ENCODE peak calls at places on chromosome 10, in nine cellular contexts. One of them, this sample, is unnamed.

GRCh38 chr10:103912759-103913158 is 5.2 kb downstream of the STN1 start:
- DNase-seq in coronary artery: no peak
- DNase-seq in NCI-H187: no peak
- DNase-seq in HTR-8/SVneo: no peak
- DNase-seq in NCI-H1436 treated with DMSO at 0.1 percent for 48 hours: no peak
- DNase-seq in activated CD8-positive, alpha-beta memory T cell treated with anti-CD3 and anti-CD28 coated beads, Interleukin-2, amount 50 U/mL, for 4 hours: no peak
- DNase-seq in prostate gland: no peak
- DNase-seq in foreskin fibroblast: no peak
- DNase-seq in stimulated activated CD8-positive, alpha-beta memory T cell treated with anti-CD3 and anti-CD28 coated beads, Interleukin-15, amount 100 ng/mL, for 1 hour: no peak
- DNase-seq in this sample: no peak

GRCh38 chr10:484441-484924 is 205.0 kb downstream of the DIP2C start:
- DNase-seq in coronary artery: peak; percentile 70
- DNase-seq in HTR-8/SVneo: no peak
- DNase-seq in stimulated activated CD8-positive, alpha-beta memory T cell treated with anti-CD3 and anti-CD28 coated beads, Interleukin-15, amount 100 ng/mL, for 1 hour: no peak
- DNase-seq in NCI-H187: peak; percentile 47
- DNase-seq in foreskin fibroblast: peak; percentile 29
- DNase-seq in activated CD8-positive, alpha-beta memory T cell treated with anti-CD3 and anti-CD28 coated beads, Interleukin-2, amount 50 U/mL, for 4 hours: peak; percentile 28
- DNase-seq in NCI-H1436 treated with DMSO at 0.1 percent for 48 hours: no peak
- DNase-seq in prostate gland: no peak
- DNase-seq in this sample: no peak

GRCh38 chr10:78011065-78011464 is 18.2 kb downstream of the POLR3A start:
- DNase-seq in stimulated activated CD8-positive, alpha-beta memory T cell treated with anti-CD3 and anti-CD28 coated beads, Interleukin-15, amount 100 ng/mL, for 1 hour: no peak
- DNase-seq in NCI-H187: no peak
- DNase-seq in foreskin fibroblast: no peak
- DNase-seq in prostate gland: no peak
- DNase-seq in HTR-8/SVneo: no peak
- DNase-seq in activated CD8-positive, alpha-beta memory T cell treated with anti-CD3 and anti-CD28 coated beads, Interleukin-2, amount 50 U/mL, for 4 hours: no peak
- DNase-seq in NCI-H1436 treated with DMSO at 0.1 percent for 48 hours: no peak
- DNase-seq in coronary artery: no peak
- DNase-seq in this sample: no peak

GRCh38 chr10:1368772-1369171 is 312.6 kb downstream of the WDR37 start:
- DNase-seq in NCI-H187: no peak
- DNase-seq in activated CD8-positive, alpha-beta memory T cell treated with anti-CD3 and anti-CD28 coated beads, Interleukin-2, amount 50 U/mL, for 4 hours: no peak
- DNase-seq in coronary artery: peak; percentile 66
- DNase-seq in foreskin fibroblast: no peak
- DNase-seq in stimulated activated CD8-positive, alpha-beta memory T cell treated with anti-CD3 and anti-CD28 coated beads, Interleukin-15, amount 100 ng/mL, for 1 hour: peak; percentile 10
- DNase-seq in prostate gland: no peak
- DNase-seq in NCI-H1436 treated with DMSO at 0.1 percent for 48 hours: no peak
- DNase-seq in HTR-8/SVneo: peak; percentile 43
- DNase-seq in this sample: no peak

GRCh38 chr10:76352300-76352699 is 920.9 kb downstream of the LRMDA start:
- DNase-seq in prostate gland: no peak
- DNase-seq in coronary artery: no peak
- DNase-seq in NCI-H1436 treated with DMSO at 0.1 percent for 48 hours: no peak
- DNase-seq in HTR-8/SVneo: peak; percentile 68
- DNase-seq in foreskin fibroblast: peak; percentile 94
- DNase-seq in NCI-H187: no peak
- DNase-seq in stimulated activated CD8-positive, alpha-beta memory T cell treated with anti-CD3 and anti-CD28 coated beads, Interleukin-15, amount 100 ng/mL, for 1 hour: no peak
- DNase-seq in activated CD8-positive, alpha-beta memory T cell treated with anti-CD3 and anti-CD28 coated beads, Interleukin-2, amount 50 U/mL, for 4 hours: no peak
- DNase-seq in this sample: no peak

GRCh38 chr10:119919271-119919670 is 26.7 kb downstream of the SEC23IP start:
- DNase-seq in stimulated activated CD8-positive, alpha-beta memory T cell treated with anti-CD3 and anti-CD28 coated beads, Interleukin-15, amount 100 ng/mL, for 1 hour: no peak
- DNase-seq in HTR-8/SVneo: no peak
- DNase-seq in prostate gland: no peak
- DNase-seq in NCI-H1436 treated with DMSO at 0.1 percent for 48 hours: no peak
- DNase-seq in activated CD8-positive, alpha-beta memory T cell treated with anti-CD3 and anti-CD28 coated beads, Interleukin-2, amount 50 U/mL, for 4 hours: no peak
- DNase-seq in NCI-H187: no peak
- DNase-seq in foreskin fibroblast: peak; percentile 32
- DNase-seq in coronary artery: no peak
- DNase-seq in this sample: no peak

GRCh38 chr10:33735463-33735862 is 401.0 kb upstream of the NRP1 start:
- DNase-seq in NCI-H187: no peak
- DNase-seq in HTR-8/SVneo: no peak
- DNase-seq in prostate gland: no peak
- DNase-seq in coronary artery: no peak
- DNase-seq in foreskin fibroblast: no peak
- DNase-seq in stimulated activated CD8-positive, alpha-beta memory T cell treated with anti-CD3 and anti-CD28 coated beads, Interleukin-15, amount 100 ng/mL, for 1 hour: no peak
- DNase-seq in activated CD8-positive, alpha-beta memory T cell treated with anti-CD3 and anti-CD28 coated beads, Interleukin-2, amount 50 U/mL, for 4 hours: no peak
- DNase-seq in NCI-H1436 treated with DMSO at 0.1 percent for 48 hours: no peak
- DNase-seq in this sample: peak; percentile 46

GRCh38 chr10:104259999-104260774 is 5.5 kb downstream of the GSTO1 start:
- DNase-seq in prostate gland: no peak
- DNase-seq in coronary artery: no peak
- DNase-seq in NCI-H1436 treated with DMSO at 0.1 percent for 48 hours: no peak
- DNase-seq in stimulated activated CD8-positive, alpha-beta memory T cell treated with anti-CD3 and anti-CD28 coated beads, Interleukin-15, amount 100 ng/mL, for 1 hour: no peak
- DNase-seq in NCI-H187: no peak
- DNase-seq in activated CD8-positive, alpha-beta memory T cell treated with anti-CD3 and anti-CD28 coated beads, Interleukin-2, amount 50 U/mL, for 4 hours: no peak
- DNase-seq in HTR-8/SVneo: no peak
- DNase-seq in foreskin fibroblast: no peak
- DNase-seq in this sample: no peak

GRCh38 chr10:5434017-5434753 is 21.8 kb downstream of the NET1 start:
- DNase-seq in prostate gland: no peak
- DNase-seq in stimulated activated CD8-positive, alpha-beta memory T cell treated with anti-CD3 and anti-CD28 coated beads, Interleukin-15, amount 100 ng/mL, for 1 hour: no peak
- DNase-seq in coronary artery: no peak
- DNase-seq in foreskin fibroblast: peak; percentile 37
- DNase-seq in NCI-H187: no peak
- DNase-seq in NCI-H1436 treated with DMSO at 0.1 percent for 48 hours: no peak
- DNase-seq in activated CD8-positive, alpha-beta memory T cell treated with anti-CD3 and anti-CD28 coated beads, Interleukin-2, amount 50 U/mL, for 4 hours: no peak
- DNase-seq in HTR-8/SVneo: peak; percentile 19
- DNase-seq in this sample: no peak

GRCh38 chr10:63665765-63666164 is 144.6 kb downstream of the REEP3 start:
- DNase-seq in HTR-8/SVneo: no peak
- DNase-seq in coronary artery: no peak
- DNase-seq in stimulated activated CD8-positive, alpha-beta memory T cell treated with anti-CD3 and anti-CD28 coated beads, Interleukin-15, amount 100 ng/mL, for 1 hour: no peak
- DNase-seq in NCI-H187: no peak
- DNase-seq in foreskin fibroblast: no peak
- DNase-seq in activated CD8-positive, alpha-beta memory T cell treated with anti-CD3 and anti-CD28 coated beads, Interleukin-2, amount 50 U/mL, for 4 hours: no peak
- DNase-seq in NCI-H1436 treated with DMSO at 0.1 percent for 48 hours: no peak
- DNase-seq in prostate gland: no peak
- DNase-seq in this sample: no peak

GRCh38 chr10:72126184-72126871 is 38.0 kb upstream of the SPOCK2 start:
- DNase-seq in NCI-H1436 treated with DMSO at 0.1 percent for 48 hours: no peak
- DNase-seq in stimulated activated CD8-positive, alpha-beta memory T cell treated with anti-CD3 and anti-CD28 coated beads, Interleukin-15, amount 100 ng/mL, for 1 hour: no peak
- DNase-seq in HTR-8/SVneo: peak; percentile 43
- DNase-seq in prostate gland: no peak
- DNase-seq in foreskin fibroblast: peak; percentile 50
- DNase-seq in coronary artery: no peak
- DNase-seq in NCI-H187: no peak
- DNase-seq in activated CD8-positive, alpha-beta memory T cell treated with anti-CD3 and anti-CD28 coated beads, Interleukin-2, amount 50 U/mL, for 4 hours: no peak
- DNase-seq in this sample: no peak

GRCh38 chr10:71372882-71373495 is 23.7 kb upstream of the CDH23 start:
- DNase-seq in prostate gland: no peak
- DNase-seq in NCI-H1436 treated with DMSO at 0.1 percent for 48 hours: no peak
- DNase-seq in HTR-8/SVneo: no peak
- DNase-seq in NCI-H187: no peak
- DNase-seq in stimulated activated CD8-positive, alpha-beta memory T cell treated with anti-CD3 and anti-CD28 coated beads, Interleukin-15, amount 100 ng/mL, for 1 hour: no peak
- DNase-seq in foreskin fibroblast: no peak
- DNase-seq in coronary artery: no peak
- DNase-seq in activated CD8-positive, alpha-beta memory T cell treated with anti-CD3 and anti-CD28 coated beads, Interleukin-2, amount 50 U/mL, for 4 hours: no peak
- DNase-seq in this sample: no peak

GRCh38 chr10:123800821-123801220 is 90.8 kb downstream of the CPXM2 start:
- DNase-seq in stimulated activated CD8-positive, alpha-beta memory T cell treated with anti-CD3 and anti-CD28 coated beads, Interleukin-15, amount 100 ng/mL, for 1 hour: no peak
- DNase-seq in coronary artery: peak; percentile 45
- DNase-seq in HTR-8/SVneo: no peak
- DNase-seq in NCI-H1436 treated with DMSO at 0.1 percent for 48 hours: no peak
- DNase-seq in activated CD8-positive, alpha-beta memory T cell treated with anti-CD3 and anti-CD28 coated beads, Interleukin-2, amount 50 U/mL, for 4 hours: no peak
- DNase-seq in foreskin fibroblast: no peak
- DNase-seq in NCI-H187: no peak
- DNase-seq in prostate gland: no peak
- DNase-seq in this sample: no peak

GRCh38 chr10:77160679-77161078 is 476.9 kb downstream of the KCNMA1 start:
- DNase-seq in NCI-H187: peak; percentile 41
- DNase-seq in prostate gland: no peak
- DNase-seq in activated CD8-positive, alpha-beta memory T cell treated with anti-CD3 and anti-CD28 coated beads, Interleukin-2, amount 50 U/mL, for 4 hours: no peak
- DNase-seq in NCI-H1436 treated with DMSO at 0.1 percent for 48 hours: peak; percentile 92
- DNase-seq in foreskin fibroblast: peak; percentile 87
- DNase-seq in coronary artery: no peak
- DNase-seq in HTR-8/SVneo: peak; percentile 31
- DNase-seq in stimulated activated CD8-positive, alpha-beta memory T cell treated with anti-CD3 and anti-CD28 coated beads, Interleukin-15, amount 100 ng/mL, for 1 hour: no peak
- DNase-seq in this sample: no peak

GRCh38 chr10:100370976-100371706 is 24.1 kb downstream of the SCD start:
- DNase-seq in HTR-8/SVneo: peak; percentile 57
- DNase-seq in coronary artery: peak; percentile 86
- DNase-seq in activated CD8-positive, alpha-beta memory T cell treated with anti-CD3 and anti-CD28 coated beads, Interleukin-2, amount 50 U/mL, for 4 hours: peak; percentile 53
- DNase-seq in NCI-H187: no peak
- DNase-seq in foreskin fibroblast: peak; percentile 73
- DNase-seq in NCI-H1436 treated with DMSO at 0.1 percent for 48 hours: no peak
- DNase-seq in stimulated activated CD8-positive, alpha-beta memory T cell treated with anti-CD3 and anti-CD28 coated beads, Interleukin-15, amount 100 ng/mL, for 1 hour: peak; percentile 8
- DNase-seq in prostate gland: peak; percentile 71
- DNase-seq in this sample: no peak

GRCh38 chr10:101319241-101319915 is 34.6 kb upstream of the BTRC start:
- DNase-seq in stimulated activated CD8-positive, alpha-beta memory T cell treated with anti-CD3 and anti-CD28 coated beads, Interleukin-15, amount 100 ng/mL, for 1 hour: no peak
- DNase-seq in activated CD8-positive, alpha-beta memory T cell treated with anti-CD3 and anti-CD28 coated beads, Interleukin-2, amount 50 U/mL, for 4 hours: no peak
- DNase-seq in HTR-8/SVneo: no peak
- DNase-seq in coronary artery: no peak
- DNase-seq in NCI-H187: no peak
- DNase-seq in prostate gland: no peak
- DNase-seq in foreskin fibroblast: no peak
- DNase-seq in NCI-H1436 treated with DMSO at 0.1 percent for 48 hours: no peak
- DNase-seq in this sample: no peak

GRCh38 chr10:133281084-133281483 is 4.4 kb upstream of the ADAM8 start:
- DNase-seq in stimulated activated CD8-positive, alpha-beta memory T cell treated with anti-CD3 and anti-CD28 coated beads, Interleukin-15, amount 100 ng/mL, for 1 hour: no peak
- DNase-seq in NCI-H1436 treated with DMSO at 0.1 percent for 48 hours: no peak
- DNase-seq in HTR-8/SVneo: no peak
- DNase-seq in coronary artery: no peak
- DNase-seq in NCI-H187: no peak
- DNase-seq in prostate gland: no peak
- DNase-seq in activated CD8-positive, alpha-beta memory T cell treated with anti-CD3 and anti-CD28 coated beads, Interleukin-2, amount 50 U/mL, for 4 hours: no peak
- DNase-seq in foreskin fibroblast: no peak
- DNase-seq in this sample: no peak

GRCh38 chr10:26412932-26413331 is 25.2 kb upstream of the APBB1IP start:
- DNase-seq in NCI-H187: no peak
- DNase-seq in prostate gland: no peak
- DNase-seq in activated CD8-positive, alpha-beta memory T cell treated with anti-CD3 and anti-CD28 coated beads, Interleukin-2, amount 50 U/mL, for 4 hours: no peak
- DNase-seq in foreskin fibroblast: no peak
- DNase-seq in HTR-8/SVneo: no peak
- DNase-seq in NCI-H1436 treated with DMSO at 0.1 percent for 48 hours: no peak
- DNase-seq in coronary artery: no peak
- DNase-seq in stimulated activated CD8-positive, alpha-beta memory T cell treated with anti-CD3 and anti-CD28 coated beads, Interleukin-15, amount 100 ng/mL, for 1 hour: no peak
- DNase-seq in this sample: no peak

GRCh38 chr10:35898722-35899485 is 256.8 kb upstream of the FZD8 start:
- DNase-seq in coronary artery: no peak
- DNase-seq in prostate gland: no peak
- DNase-seq in activated CD8-positive, alpha-beta memory T cell treated with anti-CD3 and anti-CD28 coated beads, Interleukin-2, amount 50 U/mL, for 4 hours: no peak
- DNase-seq in stimulated activated CD8-positive, alpha-beta memory T cell treated with anti-CD3 and anti-CD28 coated beads, Interleukin-15, amount 100 ng/mL, for 1 hour: no peak
- DNase-seq in foreskin fibroblast: no peak
- DNase-seq in NCI-H1436 treated with DMSO at 0.1 percent for 48 hours: no peak
- DNase-seq in NCI-H187: no peak
- DNase-seq in HTR-8/SVneo: no peak
- DNase-seq in this sample: no peak

GRCh38 chr10:131766096-131766495 is 134.7 kb upstream of the PPP2R2D start:
- DNase-seq in NCI-H187: no peak
- DNase-seq in foreskin fibroblast: no peak
- DNase-seq in activated CD8-positive, alpha-beta memory T cell treated with anti-CD3 and anti-CD28 coated beads, Interleukin-2, amount 50 U/mL, for 4 hours: no peak
- DNase-seq in HTR-8/SVneo: no peak
- DNase-seq in coronary artery: no peak
- DNase-seq in NCI-H1436 treated with DMSO at 0.1 percent for 48 hours: no peak
- DNase-seq in prostate gland: no peak
- DNase-seq in stimulated activated CD8-positive, alpha-beta memory T cell treated with anti-CD3 and anti-CD28 coated beads, Interleukin-15, amount 100 ng/mL, for 1 hour: no peak
- DNase-seq in this sample: no peak

GRCh38 chr10:24449769-24450310 is 240.9 kb downstream of the KIAA1217 start:
- DNase-seq in NCI-H1436 treated with DMSO at 0.1 percent for 48 hours: no peak
- DNase-seq in foreskin fibroblast: no peak
- DNase-seq in stimulated activated CD8-positive, alpha-beta memory T cell treated with anti-CD3 and anti-CD28 coated beads, Interleukin-15, amount 100 ng/mL, for 1 hour: no peak
- DNase-seq in NCI-H187: no peak
- DNase-seq in HTR-8/SVneo: no peak
- DNase-seq in prostate gland: no peak
- DNase-seq in coronary artery: no peak
- DNase-seq in activated CD8-positive, alpha-beta memory T cell treated with anti-CD3 and anti-CD28 coated beads, Interleukin-2, amount 50 U/mL, for 4 hours: no peak
- DNase-seq in this sample: no peak

GRCh38 chr10:110817614-110818013 is 54.1 kb upstream of the PDCD4 start:
- DNase-seq in prostate gland: no peak
- DNase-seq in stimulated activated CD8-positive, alpha-beta memory T cell treated with anti-CD3 and anti-CD28 coated beads, Interleukin-15, amount 100 ng/mL, for 1 hour: no peak
- DNase-seq in NCI-H1436 treated with DMSO at 0.1 percent for 48 hours: no peak
- DNase-seq in activated CD8-positive, alpha-beta memory T cell treated with anti-CD3 and anti-CD28 coated beads, Interleukin-2, amount 50 U/mL, for 4 hours: no peak
- DNase-seq in HTR-8/SVneo: no peak
- DNase-seq in NCI-H187: no peak
- DNase-seq in coronary artery: no peak
- DNase-seq in foreskin fibroblast: no peak
- DNase-seq in this sample: no peak

GRCh38 chr10:69269761-69270160 is 8.5 kb upstream of the HK1 start:
- DNase-seq in foreskin fibroblast: peak; percentile 7
- DNase-seq in activated CD8-positive, alpha-beta memory T cell treated with anti-CD3 and anti-CD28 coated beads, Interleukin-2, amount 50 U/mL, for 4 hours: no peak
- DNase-seq in prostate gland: no peak
- DNase-seq in stimulated activated CD8-positive, alpha-beta memory T cell treated with anti-CD3 and anti-CD28 coated beads, Interleukin-15, amount 100 ng/mL, for 1 hour: no peak
- DNase-seq in coronary artery: no peak
- DNase-seq in HTR-8/SVneo: no peak
- DNase-seq in NCI-H187: no peak
- DNase-seq in NCI-H1436 treated with DMSO at 0.1 percent for 48 hours: no peak
- DNase-seq in this sample: no peak

GRCh38 chr10:17001297-17001744 is 128.3 kb downstream of the CUBN start:
- DNase-seq in HTR-8/SVneo: no peak
- DNase-seq in NCI-H187: no peak
- DNase-seq in prostate gland: no peak
- DNase-seq in NCI-H1436 treated with DMSO at 0.1 percent for 48 hours: no peak
- DNase-seq in stimulated activated CD8-positive, alpha-beta memory T cell treated with anti-CD3 and anti-CD28 coated beads, Interleukin-15, amount 100 ng/mL, for 1 hour: no peak
- DNase-seq in coronary artery: no peak
- DNase-seq in foreskin fibroblast: no peak
- DNase-seq in activated CD8-positive, alpha-beta memory T cell treated with anti-CD3 and anti-CD28 coated beads, Interleukin-2, amount 50 U/mL, for 4 hours: no peak
- DNase-seq in this sample: no peak

GRCh38 chr10:97761331-97761865 is 10.4 kb downstream of the SFRP5 start:
- DNase-seq in HTR-8/SVneo: no peak
- DNase-seq in NCI-H1436 treated with DMSO at 0.1 percent for 48 hours: no peak
- DNase-seq in stimulated activated CD8-positive, alpha-beta memory T cell treated with anti-CD3 and anti-CD28 coated beads, Interleukin-15, amount 100 ng/mL, for 1 hour: no peak
- DNase-seq in coronary artery: no peak
- DNase-seq in activated CD8-positive, alpha-beta memory T cell treated with anti-CD3 and anti-CD28 coated beads, Interleukin-2, amount 50 U/mL, for 4 hours: no peak
- DNase-seq in prostate gland: no peak
- DNase-seq in NCI-H187: no peak
- DNase-seq in foreskin fibroblast: no peak
- DNase-seq in this sample: no peak

GRCh38 chr10:97376413-97376812 is 24.7 kb downstream of the RRP12 start:
- DNase-seq in foreskin fibroblast: no peak
- DNase-seq in prostate gland: no peak
- DNase-seq in NCI-H1436 treated with DMSO at 0.1 percent for 48 hours: no peak
- DNase-seq in activated CD8-positive, alpha-beta memory T cell treated with anti-CD3 and anti-CD28 coated beads, Interleukin-2, amount 50 U/mL, for 4 hours: no peak
- DNase-seq in NCI-H187: no peak
- DNase-seq in HTR-8/SVneo: no peak
- DNase-seq in stimulated activated CD8-positive, alpha-beta memory T cell treated with anti-CD3 and anti-CD28 coated beads, Interleukin-15, amount 100 ng/mL, for 1 hour: no peak
- DNase-seq in coronary artery: no peak
- DNase-seq in this sample: no peak

GRCh38 chr10:30784521-30784895 is 155.0 kb upstream of the LYZL2 start:
- DNase-seq in stimulated activated CD8-positive, alpha-beta memory T cell treated with anti-CD3 and anti-CD28 coated beads, Interleukin-15, amount 100 ng/mL, for 1 hour: no peak
- DNase-seq in foreskin fibroblast: no peak
- DNase-seq in activated CD8-positive, alpha-beta memory T cell treated with anti-CD3 and anti-CD28 coated beads, Interleukin-2, amount 50 U/mL, for 4 hours: no peak
- DNase-seq in prostate gland: no peak
- DNase-seq in HTR-8/SVneo: no peak
- DNase-seq in NCI-H187: no peak
- DNase-seq in NCI-H1436 treated with DMSO at 0.1 percent for 48 hours: no peak
- DNase-seq in coronary artery: no peak
- DNase-seq in this sample: no peak

GRCh38 chr10:5698062-5698461 is 13.4 kb downstream of the TASOR2 start:
- DNase-seq in prostate gland: no peak
- DNase-seq in activated CD8-positive, alpha-beta memory T cell treated with anti-CD3 and anti-CD28 coated beads, Interleukin-2, amount 50 U/mL, for 4 hours: no peak
- DNase-seq in NCI-H187: no peak
- DNase-seq in stimulated activated CD8-positive, alpha-beta memory T cell treated with anti-CD3 and anti-CD28 coated beads, Interleukin-15, amount 100 ng/mL, for 1 hour: no peak
- DNase-seq in HTR-8/SVneo: no peak
- DNase-seq in foreskin fibroblast: no peak
- DNase-seq in NCI-H1436 treated with DMSO at 0.1 percent for 48 hours: no peak
- DNase-seq in coronary artery: no peak
- DNase-seq in this sample: no peak

GRCh38 chr10:131726460-131726861 is 174.3 kb upstream of the PPP2R2D start:
- DNase-seq in stimulated activated CD8-positive, alpha-beta memory T cell treated with anti-CD3 and anti-CD28 coated beads, Interleukin-15, amount 100 ng/mL, for 1 hour: no peak
- DNase-seq in NCI-H187: no peak
- DNase-seq in prostate gland: peak; percentile 32
- DNase-seq in NCI-H1436 treated with DMSO at 0.1 percent for 48 hours: no peak
- DNase-seq in HTR-8/SVneo: no peak
- DNase-seq in activated CD8-positive, alpha-beta memory T cell treated with anti-CD3 and anti-CD28 coated beads, Interleukin-2, amount 50 U/mL, for 4 hours: no peak
- DNase-seq in coronary artery: peak; percentile 43
- DNase-seq in foreskin fibroblast: no peak
- DNase-seq in this sample: no peak

GRCh38 chr10:69629897-69630650 is at the start of gene FAM241B:
- DNase-seq in NCI-H187: no peak
- DNase-seq in activated CD8-positive, alpha-beta memory T cell treated with anti-CD3 and anti-CD28 coated beads, Interleukin-2, amount 50 U/mL, for 4 hours: peak; percentile 70
- DNase-seq in foreskin fibroblast: no peak
- DNase-seq in prostate gland: peak; percentile 71
- DNase-seq in HTR-8/SVneo: peak; percentile 73
- DNase-seq in NCI-H1436 treated with DMSO at 0.1 percent for 48 hours: no peak
- DNase-seq in coronary artery: peak; percentile 77
- DNase-seq in stimulated activated CD8-positive, alpha-beta memory T cell treated with anti-CD3 and anti-CD28 coated beads, Interleukin-15, amount 100 ng/mL, for 1 hour: peak; percentile 50
- DNase-seq in this sample: no peak

GRCh38 chr10:78961760-78962159 is 107.0 kb upstream of the ZMIZ1 start:
- DNase-seq in prostate gland: no peak
- DNase-seq in stimulated activated CD8-positive, alpha-beta memory T cell treated with anti-CD3 and anti-CD28 coated beads, Interleukin-15, amount 100 ng/mL, for 1 hour: no peak
- DNase-seq in activated CD8-positive, alpha-beta memory T cell treated with anti-CD3 and anti-CD28 coated beads, Interleukin-2, amount 50 U/mL, for 4 hours: no peak
- DNase-seq in HTR-8/SVneo: no peak
- DNase-seq in foreskin fibroblast: no peak
- DNase-seq in coronary artery: no peak
- DNase-seq in NCI-H1436 treated with DMSO at 0.1 percent for 48 hours: no peak
- DNase-seq in NCI-H187: no peak
- DNase-seq in this sample: no peak

This sample was measured in epithelial cell of proximal tubule.